ENCODE peak calls at places on chromosomes 3 and 15, in seven cellular contexts. O is fibroblast of the aortic adventitia, U is right atrium auricular region, D is breast epithelium, J is stomach, Q is osteoblast, H is WTC11. V is an unnamed sample.

GRCh38 chr3:21839181-21839580 is 88.2 kb upstream of the ZNF385D start:
- DNase-seq in J (no peak), D (no peak), O (no peak), U (no peak), Q (no peak), H (no peak), V (no peak)

GRCh38 chr3:12175844-12176453 is 17.2 kb upstream of the TIMP4 start:
- DNase-seq in U (peak), H (peak), J (peak), Q (peak), O (peak), D (peak), V (peak)

GRCh38 chr3:38207262-38208003 is 42.1 kb downstream of the OXSR1 start:
- DNase-seq in O (no peak), H (no peak), U (no peak), J (no peak), Q (no peak), D (no peak), V (no peak)

GRCh38 chr15:87731630-87732029 is 524.9 kb downstream of the NTRK3 start:
- DNase-seq in H (no peak), O (no peak), J (no peak), D (no peak), Q (no peak), U (no peak), V (no peak)

GRCh38 chr15:64938192-64938591 is 26.5 kb downstream of the ANKDD1A start:
- DNase-seq in O (peak), J (no peak), D (no peak), U (no peak), Q (no peak), H (no peak), V (no peak)

GRCh38 chr3:13465236-13465958 is 14.7 kb upstream of the HDAC11 start:
- DNase-seq in H (no peak), Q (no peak), U (no peak), J (no peak), O (no peak), D (no peak), V (no peak)

GRCh38 chr3:134606033-134607025 is 44.5 kb downstream of the KY start:
- DNase-seq in H (no peak), O (peak), J (no peak), Q (no peak), U (no peak), D (no peak), V (no peak)

GRCh38 chr3:173825731-173826130 is 428.2 kb downstream of the NLGN1 start:
- DNase-seq in H (no peak), D (no peak), O (no peak), J (no peak), U (no peak), Q (no peak), V (no peak)

GRCh38 chr15:75904241-75904631 is 558 bp downstream of the FBXO22 start:
- DNase-seq in U (no peak), D (peak), H (peak), O (peak), Q (peak), J (peak), V (peak)

GRCh38 chr3:125128861-125129501 is 73.2 kb upstream of the HEG1 start:
- DNase-seq in O (peak), Q (peak), U (no peak), J (no peak), D (no peak), H (no peak), V (no peak)

GRCh38 chr3:197186887-197187588 is 111.4 kb downstream of the DLG1 start:
- DNase-seq in H (no peak), O (peak), D (no peak), J (no peak), Q (peak), U (no peak), V (no peak)

GRCh38 chr3:156723182-156723619 is 48.8 kb downstream of the TIPARP start:
- DNase-seq in D (no peak), U (no peak), O (peak), Q (no peak), J (no peak), H (no peak), V (no peak)

GRCh38 chr15:83747050-83747717 is 93.3 kb downstream of the ADAMTSL3 start:
- DNase-seq in D (no peak), U (peak), H (no peak), Q (no peak), O (peak), J (no peak), V (peak)

GRCh38 chr3:42097166-42097946 is 6.2 kb downstream of the TRAK1 start:
- DNase-seq in J (no peak), U (peak), H (no peak), D (no peak), Q (peak), O (peak), V (no peak)

GRCh38 chr15:82168296-82168695 is 94.2 kb downstream of the EFL1 start:
- DNase-seq in J (no peak), U (no peak), D (no peak), O (no peak), H (no peak), Q (no peak), V (no peak)
- TF ChIP-seq CTCF in J (no peak), U (no peak), D (no peak), O (no peak), H (no peak), Q (no peak), V (no peak)

DNA sequence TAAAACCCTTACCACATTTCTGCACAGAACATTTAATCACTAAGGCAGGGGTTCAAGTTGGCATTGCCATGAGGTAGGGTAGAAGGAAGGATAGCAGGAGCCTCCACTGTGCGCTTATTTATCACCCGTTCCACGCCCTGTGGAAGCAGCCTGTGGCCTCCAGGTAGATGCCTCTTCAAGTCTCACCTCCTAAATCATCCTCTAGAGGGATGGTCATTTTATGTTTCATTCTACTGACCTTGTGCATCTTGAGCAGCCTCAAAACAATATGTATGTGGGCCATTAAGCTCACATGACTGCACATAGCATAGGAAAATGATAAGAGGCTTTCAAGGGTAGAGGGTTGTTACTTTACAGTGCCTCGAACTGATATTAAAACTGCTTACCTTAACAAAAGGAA is 546.2 kb downstream of the GRM7 start:
- DNase-seq in H (no peak), O (no peak), D (no peak), J (no peak), Q (no peak), U (no peak), V (no peak)
- TF ChIP-seq CTCF in H (no peak), O (no peak), D (no peak), J (no peak), Q (no peak), U (no peak), V (no peak)

GRCh38 chr15:70834999-70835398 is 19.0 kb downstream of the LARP6 start:
- DNase-seq in U (no peak), D (no peak), Q (no peak), O (no peak), H (no peak), J (no peak), V (no peak)

GRCh38 chr15:70833897-70834765 is 19.8 kb downstream of the LARP6 start:
- DNase-seq in H (no peak), O (peak), U (no peak), Q (peak), D (no peak), J (no peak), V (no peak)

GRCh38 chr15:70837476-70837875 is 16.5 kb downstream of the LARP6 start:
- DNase-seq in J (no peak), H (no peak), D (no peak), U (no peak), Q (no peak), O (no peak), V (no peak)

GRCh38 chr15:70835826-70836225 is 18.1 kb downstream of the LARP6 start:
- DNase-seq in J (no peak), H (no peak), D (no peak), O (peak), Q (no peak), U (no peak), V (no peak)

DNA sequence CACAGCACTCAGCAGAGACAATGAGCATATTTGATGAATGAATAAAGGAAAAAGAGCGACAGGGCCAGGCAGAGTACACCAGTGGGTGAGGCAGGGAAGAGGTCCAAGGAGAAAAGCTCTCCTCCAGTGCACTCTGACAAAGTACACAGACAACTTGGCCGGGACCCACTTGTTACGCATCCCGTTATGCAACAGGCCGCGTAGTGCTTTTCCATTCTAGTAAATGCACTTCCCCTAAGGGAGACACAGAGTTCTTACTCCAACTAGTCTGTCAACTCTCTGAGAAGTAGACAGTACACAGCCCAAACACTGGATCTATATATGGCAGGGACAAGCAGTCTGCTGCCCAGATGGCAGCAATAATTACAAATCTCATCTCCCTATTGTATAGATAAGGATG is 18.5 kb downstream of the LARP6 start:
- DNase-seq in O (peak), J (no peak), D (no peak), H (no peak), Q (no peak), U (peak), V (no peak)
- TF ChIP-seq CTCF in O (no peak), J (no peak), D (no peak), H (no peak), Q (no peak), U (no peak), V (no peak)

GRCh38 chr3:23916886-23917815 is at the start of the genes NKIRAS1 and RPL15:
- DNase-seq in U (peak), J (peak), O (peak), H (peak), Q (peak), D (peak), V (peak)
- TF ChIP-seq CTCF in U (peak), J (peak), O (peak), H (peak), Q (no peak), D (peak), V (peak)

GRCh38 chr3:178451799-178452198 is 84.4 kb upstream of the KCNMB2 start:
- DNase-seq in H (no peak), Q (no peak), J (no peak), D (no peak), O (no peak), U (no peak), V (no peak)
- TF ChIP-seq CTCF in H (no peak), Q (no peak), J (no peak), D (no peak), O (no peak), U (no peak), V (no peak)

GRCh38 chr3:130892759-130893239 is 1.1 kb upstream of the ATP2C1 start:
- DNase-seq in H (peak), U (peak), Q (peak), O (peak), D (peak), J (peak), V (peak)
- TF ChIP-seq CTCF in H (peak), U (peak), Q (peak), O (peak), D (peak), J (peak), V (peak)

GRCh38 chr3:33438284-33438668 is 1.9 kb downstream of the UBP1 start:
- DNase-seq in H (no peak), O (peak), D (no peak), J (no peak), U (no peak), Q (peak), V (no peak)

GRCh38 chr3:33440578-33441321 is 545 bp upstream of the UBP1 start:
- DNase-seq in J (peak), O (peak), H (peak), U (peak), Q (peak), D (peak), V (peak)

GRCh38 chr3:33438871-33439270 is 1.3 kb downstream of the UBP1 start:
- DNase-seq in H (no peak), J (no peak), O (peak), D (no peak), Q (peak), U (no peak), V (no peak)

GRCh38 chr3:33440328-33440577 is at the start of gene UBP1:
- DNase-seq in Q (no peak), U (no peak), J (peak), H (peak), D (no peak), O (no peak), V (peak)

GRCh38 chr3:33439421-33440327 is 531 bp downstream of the UBP1 start:
- DNase-seq in U (peak), J (peak), Q (peak), D (peak), O (peak), H (no peak), V (peak)
- TF ChIP-seq CTCF in U (no peak), J (no peak), Q (peak), D (no peak), O (peak), H (no peak), V (no peak)

DNA sequence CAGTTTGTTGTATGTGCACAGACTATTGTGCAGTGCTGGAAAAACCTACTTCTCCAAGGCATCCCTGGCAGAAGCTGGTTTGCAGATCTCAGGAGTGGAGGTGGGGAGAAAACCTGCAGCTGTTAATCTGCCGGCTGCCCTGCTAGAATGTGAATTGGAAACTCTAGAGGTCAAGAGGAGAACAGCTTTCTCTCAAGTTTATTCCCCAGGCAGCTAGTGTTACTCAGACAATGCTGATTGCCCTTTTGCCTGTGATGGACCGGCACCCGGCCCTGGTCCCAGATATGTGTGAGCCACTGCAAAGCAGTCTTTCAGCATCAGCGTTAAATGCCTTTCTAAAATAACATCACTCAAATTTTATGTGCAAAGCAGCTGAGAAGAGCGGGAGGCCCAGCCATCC is 129.7 kb upstream of the TPM1 start:
- DNase-seq in O (no peak), D (no peak), Q (peak), U (no peak), H (no peak), J (no peak), V (no peak)
- TF ChIP-seq CTCF in O (peak), D (no peak), Q (peak), U (no peak), H (no peak), J (no peak), V (no peak)

GRCh38 chr3:144059481-144059880 is 87.9 kb downstream of the DIPK2A start:
- DNase-seq in O (no peak), H (no peak), U (no peak), Q (no peak), J (no peak), D (no peak), V (no peak)
- TF ChIP-seq CTCF in O (no peak), H (no peak), U (no peak), Q (no peak), J (no peak), D (no peak), V (no peak)